ENCODE peak calls at places on chromosomes 3 and 15, in eight cellular contexts. One of them, this sample, is unnamed.
A peak's percentile ranks its signal among the peaks of the same experiment; 100 is the strongest.

GRCh38 chr15:36807134-36807764 is 227.8 kb downstream of the CDIN1 start:
- DNase-seq in ACHN: no peak
- DNase-seq in AML-193: no peak
- DNase-seq in iPS-NIHi11: no peak
- DNase-seq in HFFc6: no peak
- DNase-seq in SW 1271: no peak
- DNase-seq in activated T-cell treated with anti-CD3 and anti-CD28 coated beads, Interleukin-2, amount 50 U/mL, for 72 hours: no peak
- DNase-seq in NCI-H146: no peak
- DNase-seq in this sample: no peak

GRCh38 chr3:5141760-5142159 is 19.7 kb downstream of the ARL8B start:
- DNase-seq in SW 1271: no peak
- DNase-seq in activated T-cell treated with anti-CD3 and anti-CD28 coated beads, Interleukin-2, amount 50 U/mL, for 72 hours: no peak
- DNase-seq in ACHN: no peak
- DNase-seq in iPS-NIHi11: no peak
- DNase-seq in AML-193: no peak
- DNase-seq in NCI-H146: no peak
- DNase-seq in HFFc6: no peak
- DNase-seq in this sample: no peak

GRCh38 chr15:28989239-28989830 is 103.6 kb downstream of the APBA2 start:
- DNase-seq in ACHN: peak; percentile 20
- DNase-seq in AML-193: no peak
- DNase-seq in iPS-NIHi11: no peak
- DNase-seq in NCI-H146: no peak
- DNase-seq in SW 1271: no peak
- DNase-seq in HFFc6: no peak
- DNase-seq in activated T-cell treated with anti-CD3 and anti-CD28 coated beads, Interleukin-2, amount 50 U/mL, for 72 hours: peak; percentile 25
- DNase-seq in this sample: peak; percentile 40

GRCh38 chr3:67329358-67329757 is 325.1 kb downstream of the SUCLG2 start:
- DNase-seq in activated T-cell treated with anti-CD3 and anti-CD28 coated beads, Interleukin-2, amount 50 U/mL, for 72 hours: peak; percentile 61
- DNase-seq in NCI-H146: no peak
- DNase-seq in AML-193: no peak
- DNase-seq in SW 1271: no peak
- DNase-seq in ACHN: no peak
- DNase-seq in iPS-NIHi11: no peak
- DNase-seq in HFFc6: no peak
- DNase-seq in this sample: no peak

GRCh38 chr3:13705702-13706280 is 156.9 kb downstream of the FBLN2 start:
- DNase-seq in ACHN: no peak
- DNase-seq in HFFc6: no peak
- DNase-seq in SW 1271: no peak
- DNase-seq in NCI-H146: no peak
- DNase-seq in activated T-cell treated with anti-CD3 and anti-CD28 coated beads, Interleukin-2, amount 50 U/mL, for 72 hours: no peak
- DNase-seq in AML-193: no peak
- DNase-seq in iPS-NIHi11: no peak
- DNase-seq in this sample: no peak

GRCh38 chr3:141651405-141651804 is 86.7 kb upstream of the RNF7 start:
- DNase-seq in iPS-NIHi11: no peak
- DNase-seq in NCI-H146: no peak
- DNase-seq in AML-193: no peak
- DNase-seq in ACHN: no peak
- DNase-seq in SW 1271: no peak
- DNase-seq in HFFc6: no peak
- DNase-seq in activated T-cell treated with anti-CD3 and anti-CD28 coated beads, Interleukin-2, amount 50 U/mL, for 72 hours: no peak
- DNase-seq in this sample: no peak

GRCh38 chr3:45464336-45464809 is 76.0 kb downstream of the LARS2 start:
- DNase-seq in iPS-NIHi11: peak; percentile 67
- DNase-seq in NCI-H146: no peak
- DNase-seq in activated T-cell treated with anti-CD3 and anti-CD28 coated beads, Interleukin-2, amount 50 U/mL, for 72 hours: peak; percentile 29
- DNase-seq in HFFc6: no peak
- DNase-seq in ACHN: no peak
- DNase-seq in SW 1271: no peak
- DNase-seq in AML-193: peak; percentile 6
- DNase-seq in this sample: no peak

GRCh38 chr3:117399311-117400068 is 689.9 kb downstream of the TUSC7 start:
- DNase-seq in ACHN: no peak
- DNase-seq in NCI-H146: peak; percentile 84
- DNase-seq in SW 1271: no peak
- DNase-seq in iPS-NIHi11: peak; percentile 15
- DNase-seq in HFFc6: no peak
- DNase-seq in AML-193: no peak
- DNase-seq in activated T-cell treated with anti-CD3 and anti-CD28 coated beads, Interleukin-2, amount 50 U/mL, for 72 hours: no peak
- DNase-seq in this sample: peak; percentile 69

GRCh38 chr3:164852866-164853265 is 225.4 kb downstream of the SI start:
- DNase-seq in activated T-cell treated with anti-CD3 and anti-CD28 coated beads, Interleukin-2, amount 50 U/mL, for 72 hours: no peak
- DNase-seq in HFFc6: no peak
- DNase-seq in NCI-H146: peak; percentile 1
- DNase-seq in iPS-NIHi11: no peak
- DNase-seq in AML-193: no peak
- DNase-seq in SW 1271: no peak
- DNase-seq in ACHN: no peak
- DNase-seq in this sample: peak; percentile 8

GRCh38 chr3:171044828-171045793 is 18.6 kb upstream of the SLC2A2 start:
- DNase-seq in ACHN: peak; percentile 74
- DNase-seq in NCI-H146: no peak
- DNase-seq in activated T-cell treated with anti-CD3 and anti-CD28 coated beads, Interleukin-2, amount 50 U/mL, for 72 hours: no peak
- DNase-seq in HFFc6: peak; percentile 90
- DNase-seq in iPS-NIHi11: no peak
- DNase-seq in SW 1271: no peak
- DNase-seq in AML-193: no peak
- DNase-seq in this sample: no peak

GRCh38 chr15:101431301-101431700 is 58.2 kb downstream of the PCSK6 start:
- DNase-seq in AML-193: no peak
- DNase-seq in HFFc6: no peak
- DNase-seq in NCI-H146: no peak
- DNase-seq in activated T-cell treated with anti-CD3 and anti-CD28 coated beads, Interleukin-2, amount 50 U/mL, for 72 hours: no peak
- DNase-seq in iPS-NIHi11: no peak
- DNase-seq in ACHN: no peak
- DNase-seq in SW 1271: no peak
- DNase-seq in this sample: no peak

GRCh38 chr15:61820212-61820611 is 240.0 kb downstream of the VPS13C start:
- DNase-seq in SW 1271: no peak
- DNase-seq in iPS-NIHi11: no peak
- DNase-seq in NCI-H146: no peak
- DNase-seq in AML-193: no peak
- DNase-seq in activated T-cell treated with anti-CD3 and anti-CD28 coated beads, Interleukin-2, amount 50 U/mL, for 72 hours: no peak
- DNase-seq in HFFc6: no peak
- DNase-seq in ACHN: no peak
- DNase-seq in this sample: no peak

GRCh38 chr3:61821823-61822251 is 260.5 kb downstream of the PTPRG start:
- DNase-seq in SW 1271: no peak
- DNase-seq in activated T-cell treated with anti-CD3 and anti-CD28 coated beads, Interleukin-2, amount 50 U/mL, for 72 hours: no peak
- DNase-seq in AML-193: no peak
- DNase-seq in iPS-NIHi11: no peak
- DNase-seq in ACHN: no peak
- DNase-seq in NCI-H146: no peak
- DNase-seq in HFFc6: peak; percentile 66
- DNase-seq in this sample: no peak

GRCh38 chr15:77096541-77096940 is 25.6 kb upstream of the TSPAN3 start:
- DNase-seq in activated T-cell treated with anti-CD3 and anti-CD28 coated beads, Interleukin-2, amount 50 U/mL, for 72 hours: no peak
- DNase-seq in SW 1271: no peak
- DNase-seq in HFFc6: no peak
- DNase-seq in NCI-H146: no peak
- DNase-seq in AML-193: no peak
- DNase-seq in iPS-NIHi11: no peak
- DNase-seq in ACHN: no peak
- DNase-seq in this sample: no peak

GRCh38 chr3:182492536-182492935 is 300.8 kb upstream of the ATP11B start:
- DNase-seq in SW 1271: no peak
- DNase-seq in ACHN: no peak
- DNase-seq in iPS-NIHi11: no peak
- DNase-seq in HFFc6: no peak
- DNase-seq in AML-193: no peak
- DNase-seq in NCI-H146: no peak
- DNase-seq in activated T-cell treated with anti-CD3 and anti-CD28 coated beads, Interleukin-2, amount 50 U/mL, for 72 hours: no peak
- DNase-seq in this sample: no peak

GRCh38 chr3:103684956-103685355 is 1250.1 kb downstream of the ZPLD1 start:
- DNase-seq in iPS-NIHi11: no peak
- DNase-seq in activated T-cell treated with anti-CD3 and anti-CD28 coated beads, Interleukin-2, amount 50 U/mL, for 72 hours: no peak
- DNase-seq in AML-193: no peak
- DNase-seq in NCI-H146: peak; percentile 71
- DNase-seq in SW 1271: no peak
- DNase-seq in ACHN: no peak
- DNase-seq in HFFc6: no peak
- DNase-seq in this sample: no peak

GRCh38 chr3:64765951-64766350 is 78.2 kb upstream of the ADAMTS9 start:
- DNase-seq in NCI-H146: no peak
- DNase-seq in activated T-cell treated with anti-CD3 and anti-CD28 coated beads, Interleukin-2, amount 50 U/mL, for 72 hours: no peak
- DNase-seq in iPS-NIHi11: no peak
- DNase-seq in AML-193: no peak
- DNase-seq in ACHN: no peak
- DNase-seq in HFFc6: no peak
- DNase-seq in SW 1271: no peak
- DNase-seq in this sample: no peak

GRCh38 chr3:46857485-46858341 is 5.5 kb downstream of the MYL3 start:
- DNase-seq in iPS-NIHi11: no peak
- DNase-seq in activated T-cell treated with anti-CD3 and anti-CD28 coated beads, Interleukin-2, amount 50 U/mL, for 72 hours: no peak
- DNase-seq in HFFc6: no peak
- DNase-seq in ACHN: no peak
- DNase-seq in SW 1271: no peak
- DNase-seq in AML-193: no peak
- DNase-seq in NCI-H146: no peak
- DNase-seq in this sample: peak; percentile 22

GRCh38 chr15:57440167-57440566 is 63.9 kb downstream of the CGNL1 start:
- DNase-seq in SW 1271: no peak
- DNase-seq in activated T-cell treated with anti-CD3 and anti-CD28 coated beads, Interleukin-2, amount 50 U/mL, for 72 hours: no peak
- DNase-seq in AML-193: no peak
- DNase-seq in NCI-H146: no peak
- DNase-seq in iPS-NIHi11: no peak
- DNase-seq in ACHN: no peak
- DNase-seq in HFFc6: no peak
- DNase-seq in this sample: no peak

GRCh38 chr15:73632670-73633058 is 525 bp downstream of the NPTN start:
- DNase-seq in iPS-NIHi11: no peak
- DNase-seq in SW 1271: no peak
- DNase-seq in NCI-H146: no peak
- DNase-seq in HFFc6: no peak
- DNase-seq in AML-193: no peak
- DNase-seq in activated T-cell treated with anti-CD3 and anti-CD28 coated beads, Interleukin-2, amount 50 U/mL, for 72 hours: peak; percentile 47
- DNase-seq in ACHN: no peak
- DNase-seq in this sample: peak; percentile 41

GRCh38 chr3:36219398-36219797 is 160.9 kb upstream of the STAC start:
- DNase-seq in NCI-H146: no peak
- DNase-seq in AML-193: no peak
- DNase-seq in HFFc6: no peak
- DNase-seq in iPS-NIHi11: no peak
- DNase-seq in ACHN: no peak
- DNase-seq in SW 1271: no peak
- DNase-seq in activated T-cell treated with anti-CD3 and anti-CD28 coated beads, Interleukin-2, amount 50 U/mL, for 72 hours: no peak
- DNase-seq in this sample: no peak

This sample was measured in DMS53.